ENCODE peak calls at places on chromosomes 4 and X, in ten cellular contexts. One of them, this sample, is unnamed.

GRCh38 chr4:148097811-148098210 is 344.4 kb downstream of the NR3C2 start:
- DNase-seq in SJSA1: no peak
- DNase-seq in heart left ventricle: no peak
- DNase-seq in SK-N-SH: no peak
- DNase-seq in colonic mucosa: no peak
- DNase-seq in pancreas: no peak
- DNase-seq in ovary: no peak
- DNase-seq in testis: no peak
- DNase-seq in psoas muscle: no peak
- DNase-seq in osteoblast: no peak
- DNase-seq in this sample: no peak

GRCh38 chr4:10123227-10124101 is 6.9 kb upstream of the WDR1 start:
- DNase-seq in pancreas: no peak
- DNase-seq in SK-N-SH: peak; percentile 34
- DNase-seq in heart left ventricle: peak; percentile 46
- DNase-seq in osteoblast: no peak
- DNase-seq in psoas muscle: no peak
- DNase-seq in SJSA1: no peak
- DNase-seq in colonic mucosa: peak; percentile 58
- DNase-seq in ovary: no peak
- DNase-seq in testis: no peak
- DNase-seq in this sample: no peak

GRCh38 chr4:86917212-86918039 is 17.4 kb upstream of the AFF1 start:
- DNase-seq in SJSA1: no peak
- DNase-seq in SK-N-SH: no peak
- DNase-seq in osteoblast: no peak
- DNase-seq in heart left ventricle: no peak
- DNase-seq in pancreas: no peak
- DNase-seq in colonic mucosa: no peak
- DNase-seq in ovary: no peak
- DNase-seq in psoas muscle: no peak
- DNase-seq in testis: no peak
- DNase-seq in this sample: no peak

GRCh38 chr4:42436950-42437349 is 39.7 kb downstream of the SHISA3 start:
- DNase-seq in psoas muscle: no peak
- DNase-seq in colonic mucosa: no peak
- DNase-seq in pancreas: no peak
- DNase-seq in SK-N-SH: peak; percentile 24
- DNase-seq in osteoblast: no peak
- DNase-seq in heart left ventricle: no peak
- DNase-seq in ovary: no peak
- DNase-seq in SJSA1: no peak
- DNase-seq in testis: no peak
- DNase-seq in this sample: no peak

GRCh38 chrX:112313201-112313600 is 230.6 kb upstream of the TRPC5 start:
- DNase-seq in testis: no peak
- DNase-seq in SJSA1: no peak
- DNase-seq in ovary: no peak
- DNase-seq in pancreas: no peak
- DNase-seq in heart left ventricle: no peak
- DNase-seq in osteoblast: no peak
- DNase-seq in colonic mucosa: no peak
- DNase-seq in SK-N-SH: no peak
- DNase-seq in psoas muscle: no peak
- DNase-seq in this sample: no peak

GRCh38 chr4:103008875-103009729 is 10.4 kb downstream of the SLC9B1 start:
- DNase-seq in pancreas: no peak
- DNase-seq in osteoblast: peak; percentile 85
- DNase-seq in SK-N-SH: peak; percentile 54
- DNase-seq in heart left ventricle: no peak
- DNase-seq in ovary: no peak
- DNase-seq in SJSA1: no peak
- DNase-seq in psoas muscle: no peak
- DNase-seq in colonic mucosa: peak; percentile 37
- DNase-seq in testis: peak; percentile 16
- DNase-seq in this sample: no peak

GRCh38 chr4:41880840-41881831 is 54.1 kb upstream of the TMEM33 start:
- DNase-seq in SK-N-SH: peak; percentile 65
- DNase-seq in colonic mucosa: no peak
- DNase-seq in psoas muscle: peak; percentile 36
- DNase-seq in SJSA1: no peak
- DNase-seq in osteoblast: peak; percentile 88
- DNase-seq in ovary: no peak
- DNase-seq in heart left ventricle: no peak
- DNase-seq in testis: no peak
- DNase-seq in pancreas: no peak
- DNase-seq in this sample: no peak

GRCh38 chr4:71366776-71367175 is 28.0 kb downstream of the SLC4A4 start:
- DNase-seq in ovary: no peak
- DNase-seq in SK-N-SH: no peak
- DNase-seq in SJSA1: no peak
- DNase-seq in pancreas: no peak
- DNase-seq in psoas muscle: no peak
- DNase-seq in osteoblast: no peak
- DNase-seq in heart left ventricle: no peak
- DNase-seq in testis: no peak
- DNase-seq in colonic mucosa: no peak
- DNase-seq in this sample: no peak

GRCh38 chrX:98065151-98065550 is 1181.4 kb downstream of the RPA4 start:
- DNase-seq in testis: no peak
- DNase-seq in ovary: no peak
- DNase-seq in pancreas: no peak
- DNase-seq in SK-N-SH: no peak
- DNase-seq in SJSA1: no peak
- DNase-seq in psoas muscle: no peak
- DNase-seq in colonic mucosa: no peak
- DNase-seq in heart left ventricle: no peak
- DNase-seq in osteoblast: no peak
- DNase-seq in this sample: no peak

GRCh38 chr4:2797188-2797544 is 4.3 kb downstream of the SH3BP2 start:
- DNase-seq in osteoblast: peak; percentile 25
- DNase-seq in ovary: peak; percentile 9
- DNase-seq in psoas muscle: no peak
- DNase-seq in heart left ventricle: no peak
- DNase-seq in SK-N-SH: peak; percentile 4
- DNase-seq in pancreas: peak; percentile 63
- DNase-seq in colonic mucosa: peak; percentile 21
- DNase-seq in testis: no peak
- DNase-seq in SJSA1: no peak
- DNase-seq in this sample: no peak

GRCh38 chr4:182795446-182796238 is 121.5 kb downstream of the DCTD start:
- DNase-seq in SJSA1: no peak
- DNase-seq in heart left ventricle: no peak
- DNase-seq in testis: no peak
- DNase-seq in pancreas: no peak
- DNase-seq in colonic mucosa: no peak
- DNase-seq in psoas muscle: no peak
- DNase-seq in osteoblast: no peak
- DNase-seq in ovary: no peak
- DNase-seq in SK-N-SH: no peak
- DNase-seq in this sample: no peak

GRCh38 chr4:53916431-53916889 is 147.9 kb downstream of the CHIC2 start:
- DNase-seq in SJSA1: no peak
- DNase-seq in pancreas: no peak
- DNase-seq in colonic mucosa: no peak
- DNase-seq in osteoblast: no peak
- DNase-seq in SK-N-SH: no peak
- DNase-seq in heart left ventricle: no peak
- DNase-seq in psoas muscle: no peak
- DNase-seq in testis: no peak
- DNase-seq in ovary: no peak
- DNase-seq in this sample: no peak

GRCh38 chrX:154717824-154718223 is 33.1 kb downstream of the GAB3 start:
- DNase-seq in psoas muscle: no peak
- DNase-seq in heart left ventricle: no peak
- DNase-seq in colonic mucosa: no peak
- DNase-seq in osteoblast: peak; percentile 81
- DNase-seq in SJSA1: peak; percentile 69
- DNase-seq in pancreas: no peak
- DNase-seq in SK-N-SH: peak; percentile 7
- DNase-seq in ovary: no peak
- DNase-seq in testis: no peak
- DNase-seq in this sample: no peak

GRCh38 chr4:101304916-101305315 is 42.4 kb downstream of the PPP3CA start:
- DNase-seq in osteoblast: peak; percentile 72
- DNase-seq in SK-N-SH: peak; percentile 33
- DNase-seq in colonic mucosa: no peak
- DNase-seq in pancreas: no peak
- DNase-seq in ovary: no peak
- DNase-seq in testis: no peak
- DNase-seq in heart left ventricle: no peak
- DNase-seq in psoas muscle: no peak
- DNase-seq in SJSA1: peak; percentile 59
- DNase-seq in this sample: no peak

GRCh38 chrX:48956728-48957414 is 536 bp downstream of the OTUD5 start:
- DNase-seq in pancreas: no peak
- DNase-seq in ovary: no peak
- DNase-seq in SJSA1: no peak
- DNase-seq in testis: peak; percentile 28
- DNase-seq in colonic mucosa: peak; percentile 31
- DNase-seq in psoas muscle: peak; percentile 58
- DNase-seq in SK-N-SH: no peak
- DNase-seq in osteoblast: no peak
- DNase-seq in heart left ventricle: peak; percentile 21
- DNase-seq in this sample: no peak

GRCh38 chr4:76895619-76896018 is 2.3 kb downstream of the SOWAHB start:
- DNase-seq in osteoblast: no peak
- DNase-seq in SK-N-SH: no peak
- DNase-seq in testis: no peak
- DNase-seq in ovary: no peak
- DNase-seq in colonic mucosa: no peak
- DNase-seq in SJSA1: no peak
- DNase-seq in psoas muscle: no peak
- DNase-seq in heart left ventricle: no peak
- DNase-seq in pancreas: no peak
- DNase-seq in this sample: no peak
- H3K27me3 ChIP-seq in osteoblast: peaks cover 82% of the 10 kb centered on the region
- H3K27me3 ChIP-seq in SK-N-SH: peaks cover 28% of the 10 kb centered on the region
- H3K27me3 ChIP-seq in testis: no peaks in the 10 kb centered on the region
- H3K27me3 ChIP-seq in ovary: no peaks in the 10 kb centered on the region
- H3K27me3 ChIP-seq in colonic mucosa: peaks cover 8% of the 10 kb centered on the region
- H3K27me3 ChIP-seq in SJSA1: peaks cover 17% of the 10 kb centered on the region
- H3K27me3 ChIP-seq in psoas muscle: peaks cover 2% of the 10 kb centered on the region
- H3K27me3 ChIP-seq in heart left ventricle: peaks cover 61% of the 10 kb centered on the region
- H3K27me3 ChIP-seq in pancreas: no peaks in the 10 kb centered on the region
- H3K27me3 ChIP-seq in this sample: peaks cover 19% of the 10 kb centered on the region

GRCh38 chr4:172547724-172548123 is 620.9 kb upstream of the GALNT7 start:
- DNase-seq in heart left ventricle: no peak
- DNase-seq in colonic mucosa: no peak
- DNase-seq in SK-N-SH: no peak
- DNase-seq in ovary: no peak
- DNase-seq in osteoblast: no peak
- DNase-seq in pancreas: no peak
- DNase-seq in testis: no peak
- DNase-seq in psoas muscle: no peak
- DNase-seq in SJSA1: no peak
- DNase-seq in this sample: no peak
- H3K4me3 ChIP-seq in heart left ventricle: no peak overlapping the region
- H3K4me3 ChIP-seq in colonic mucosa: no peak overlapping the region
- H3K4me3 ChIP-seq in SK-N-SH: no peak overlapping the region
- H3K4me3 ChIP-seq in ovary: no peak overlapping the region
- H3K4me3 ChIP-seq in osteoblast: no peak overlapping the region
- H3K4me3 ChIP-seq in pancreas: no peak overlapping the region
- H3K4me3 ChIP-seq in testis: no peak overlapping the region
- H3K4me3 ChIP-seq in psoas muscle: no peak overlapping the region
- H3K4me3 ChIP-seq in SJSA1: no peak overlapping the region
- H3K4me3 ChIP-seq in this sample: no peak overlapping the region

GRCh38 chr4:109930469-109930868 is 17.8 kb downstream of the EGF start:
- DNase-seq in heart left ventricle: no peak
- DNase-seq in SJSA1: no peak
- DNase-seq in osteoblast: no peak
- DNase-seq in ovary: no peak
- DNase-seq in testis: no peak
- DNase-seq in psoas muscle: no peak
- DNase-seq in pancreas: no peak
- DNase-seq in colonic mucosa: no peak
- DNase-seq in SK-N-SH: no peak
- DNase-seq in this sample: no peak

GRCh38 chr4:109928327-109929045 is 15.8 kb downstream of the EGF start:
- DNase-seq in testis: no peak
- DNase-seq in psoas muscle: no peak
- DNase-seq in SJSA1: no peak
- DNase-seq in SK-N-SH: no peak
- DNase-seq in osteoblast: no peak
- DNase-seq in ovary: no peak
- DNase-seq in pancreas: no peak
- DNase-seq in heart left ventricle: no peak
- DNase-seq in colonic mucosa: no peak
- DNase-seq in this sample: no peak

GRCh38 chr4:109925396-109925795 is 12.7 kb downstream of the EGF start:
- DNase-seq in colonic mucosa: no peak
- DNase-seq in testis: no peak
- DNase-seq in psoas muscle: no peak
- DNase-seq in pancreas: no peak
- DNase-seq in SK-N-SH: no peak
- DNase-seq in osteoblast: no peak
- DNase-seq in SJSA1: no peak
- DNase-seq in ovary: no peak
- DNase-seq in heart left ventricle: no peak
- DNase-seq in this sample: no peak

GRCh38 chr4:109930872-109931271 is 18.2 kb downstream of the EGF start:
- DNase-seq in osteoblast: no peak
- DNase-seq in testis: no peak
- DNase-seq in SK-N-SH: no peak
- DNase-seq in ovary: no peak
- DNase-seq in heart left ventricle: no peak
- DNase-seq in SJSA1: no peak
- DNase-seq in colonic mucosa: no peak
- DNase-seq in psoas muscle: no peak
- DNase-seq in pancreas: no peak
- DNase-seq in this sample: no peak

DNA sequence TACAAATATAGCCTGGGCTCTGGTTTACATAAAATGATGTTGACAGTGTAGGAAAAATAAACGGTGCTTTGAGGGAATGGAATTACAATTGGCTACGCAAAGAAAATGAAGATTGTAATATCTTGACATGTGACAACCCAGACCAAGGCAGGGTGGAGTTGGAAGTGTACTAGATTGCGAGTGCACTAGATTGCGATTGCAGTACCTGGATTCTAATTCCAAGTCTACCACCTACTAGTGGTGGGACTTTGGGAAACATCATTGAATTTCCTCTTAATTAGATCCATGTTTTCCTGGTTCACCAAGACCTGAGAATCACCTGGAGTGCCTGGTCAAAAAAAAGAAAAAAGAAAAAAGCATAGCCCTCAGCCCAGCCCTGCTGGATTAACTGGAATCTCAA is 18.6 kb downstream of the EGF start:
- DNase-seq in pancreas: no peak
- DNase-seq in SJSA1: no peak
- DNase-seq in osteoblast: no peak
- DNase-seq in ovary: no peak
- DNase-seq in heart left ventricle: no peak
- DNase-seq in psoas muscle: no peak
- DNase-seq in colonic mucosa: no peak
- DNase-seq in testis: no peak
- DNase-seq in SK-N-SH: no peak
- DNase-seq in this sample: no peak
- H3K27me3 ChIP-seq in pancreas: no peaks in the 10 kb centered on the region
- H3K27me3 ChIP-seq in SJSA1: no peaks in the 10 kb centered on the region
- H3K27me3 ChIP-seq in osteoblast: no peaks in the 10 kb centered on the region
- H3K27me3 ChIP-seq in ovary: no peaks in the 10 kb centered on the region
- H3K27me3 ChIP-seq in heart left ventricle: no peaks in the 10 kb centered on the region
- H3K27me3 ChIP-seq in psoas muscle: no peaks in the 10 kb centered on the region
- H3K27me3 ChIP-seq in colonic mucosa: no peaks in the 10 kb centered on the region
- H3K27me3 ChIP-seq in testis: no peaks in the 10 kb centered on the region
- H3K27me3 ChIP-seq in SK-N-SH: no peaks in the 10 kb centered on the region
- H3K27me3 ChIP-seq in this sample: no peaks in the 10 kb centered on the region

GRCh38 chrX:12950851-12951589 is 23.9 kb upstream of the TMSB4X start:
- DNase-seq in testis: no peak
- DNase-seq in pancreas: no peak
- DNase-seq in ovary: no peak
- DNase-seq in SJSA1: no peak
- DNase-seq in colonic mucosa: peak; percentile 52
- DNase-seq in heart left ventricle: peak; percentile 43
- DNase-seq in SK-N-SH: peak; percentile 39
- DNase-seq in osteoblast: no peak
- DNase-seq in psoas muscle: peak; percentile 61
- DNase-seq in this sample: no peak
- H3K4me3 ChIP-seq in testis: no peak overlapping the region
- H3K4me3 ChIP-seq in pancreas: no peak overlapping the region
- H3K4me3 ChIP-seq in ovary: no peak overlapping the region
- H3K4me3 ChIP-seq in SJSA1: no peak overlapping the region
- H3K4me3 ChIP-seq in colonic mucosa: no peak overlapping the region
- H3K4me3 ChIP-seq in heart left ventricle: no peak overlapping the region
- H3K4me3 ChIP-seq in SK-N-SH: no peak overlapping the region
- H3K4me3 ChIP-seq in osteoblast: no peak overlapping the region
- H3K4me3 ChIP-seq in psoas muscle: no peak overlapping the region
- H3K4me3 ChIP-seq in this sample: no peak overlapping the region

This sample was measured in kidney epithelial cell.